ENCODE peak calls at places on chromosomes 11 and 22, in eight cellular contexts. Z is GM06990; I is T-helper 9 cell; F is uterus; K is AG08396; Y is CD4-positive, alpha-beta T cell; L is activated CD4-positive, alpha-beta T cell treated with anti-CD3 and anti-CD28 coated beads, Interleukin-2, amount 50 U/mL, for 48 hours; T is nephron progenitor cell. H is an unnamed sample.

GRCh38 chr11:108914211-108914610 is 249.3 kb downstream of the DDX10 start:
- DNase-seq in L (no peak), K (no peak), I (no peak), Y (no peak), Z (no peak), T (no peak), F (no peak), H (no peak)

GRCh38 chr11:9208726-9209501 is 56.2 kb downstream of the DENND5A start:
- DNase-seq in Y (no peak), Z (peak), K (no peak), F (no peak), T (no peak), I (no peak), L (no peak), H (no peak)

GRCh38 chr22:43154887-43155536 is 3.7 kb downstream of the TSPO start:
- DNase-seq in T (no peak), F (no peak), Y (no peak), Z (no peak), I (no peak), L (no peak), K (no peak), H (no peak)

GRCh38 chr11:11387906-11388305 is 34.9 kb upstream of the CSNK2A3 start:
- DNase-seq in Y (no peak), F (no peak), L (no peak), Z (no peak), T (no peak), K (no peak), I (no peak), H (no peak)

GRCh38 chr11:65419460-65419772 is 3.2 kb upstream of the NEAT1 start:
- DNase-seq in I (no peak), Z (no peak), Y (no peak), F (peak), L (peak), T (no peak), K (no peak), H (no peak)

GRCh38 chr11:30549565-30549964 is 36.6 kb downstream of the MPPED2 start:
- DNase-seq in F (no peak), L (no peak), I (no peak), Y (no peak), Z (no peak), K (no peak), T (no peak), H (no peak)

GRCh38 chr11:106917973-106918372 is 100.3 kb downstream of the GUCY1A2 start:
- DNase-seq in K (no peak), F (no peak), T (peak), Z (no peak), Y (no peak), I (no peak), L (peak), H (no peak)

GRCh38 chr11:87917111-87917510 is 258.1 kb downstream of the RAB38 start:
- DNase-seq in F (no peak), T (no peak), L (no peak), I (no peak), Z (no peak), Y (no peak), K (no peak), H (no peak)

GRCh38 chr11:61961570-61962212 is 5.7 kb downstream of the FTH1 start:
- DNase-seq in Z (no peak), Y (no peak), F (peak), T (no peak), K (peak), L (no peak), I (no peak), H (peak)

H was measured in hepatocyte.